ENCODE peak calls at places on chromosomes 2 and 18, in four cellular contexts. U, M, A and L are unnamed samples.
A peak's percentile ranks its signal among the peaks of the same experiment; 100 is the strongest.

GRCh38 chr18:2547477-2548087 is 23.7 kb downstream of the METTL4 start:
- DNase-seq in A (no peak), U (no peak), M (peak; percentile 50), L (peak; percentile 14)

GRCh38 chr18:75062297-75062886 is 146.5 kb downstream of the PTGR3 start:
- DNase-seq in U (no peak), A (no peak), M (no peak), L (no peak)

GRCh38 chr2:58794103-58794502 is 553.0 kb upstream of the FANCL start:
- DNase-seq in U (no peak), M (no peak), A (no peak), L (no peak)

GRCh38 chr2:104078431-104079157 is 775.3 kb upstream of the POU3F3 start:
- DNase-seq in A (no peak), M (no peak), U (peak; percentile 41), L (no peak)

GRCh38 chr18:59279722-59280121 is 6.5 kb upstream of the RAX start:
- DNase-seq in A (no peak), M (no peak), U (no peak), L (no peak)

GRCh38 chr2:7118606-7119503 is 201.6 kb downstream of the RNF144A start:
- DNase-seq in M (peak; percentile 26), U (no peak), A (no peak), L (peak; percentile 47)

GRCh38 chr2:143878131-143878530 is 641.8 kb downstream of the ZEB2 start:
- DNase-seq in U (no peak), A (no peak), M (no peak), L (no peak)

GRCh38 chr2:102114290-102114721 is 28.2 kb upstream of the IL1R1 start:
- DNase-seq in U (no peak), A (no peak), M (peak; percentile 100), L (peak; percentile 95)

GRCh38 chr2:98464772-98465310 is 20.2 kb downstream of the INPP4A start:
- DNase-seq in M (no peak), A (no peak), U (no peak), L (no peak)

GRCh38 chr2:75579186-75579585 is 18.4 kb upstream of the EVA1A start:
- DNase-seq in U (no peak), A (no peak), M (no peak), L (no peak)

GRCh38 chr2:238573065-238573778 is 146.5 kb downstream of the ASB1 start:
- DNase-seq in U (no peak), M (no peak), A (no peak), L (no peak)

GRCh38 chr2:139721454-139721995 is 941.3 kb upstream of the NXPH2 start:
- DNase-seq in U (no peak), M (no peak), A (no peak), L (no peak)

GRCh38 chr2:171709011-171709685 is 21.9 kb downstream of the DYNC1I2 start:
- DNase-seq in U (no peak), M (no peak), A (no peak), L (no peak)

GRCh38 chr2:217972490-217972889 is 30.3 kb downstream of the TNS1 start:
- DNase-seq in M (no peak), U (no peak), A (no peak), L (no peak)

GRCh38 chr2:96907405-96908041 is 37.6 kb upstream of the SEMA4C start:
- DNase-seq in A (no peak), U (no peak), M (peak; percentile 70), L (no peak)

GRCh38 chr2:20521193-20521592 is 74.3 kb downstream of the RHOB start:
- DNase-seq in U (no peak), M (no peak), A (no peak), L (no peak)

GRCh38 chr2:128341621-128342020 is 23.0 kb upstream of the HS6ST1 start:
- DNase-seq in M (no peak), U (no peak), A (no peak), L (no peak)

GRCh38 chr18:36050479-36050878 is 16.9 kb downstream of the RPRD1A start:
- DNase-seq in U (no peak), A (no peak), M (no peak), L (no peak)

GRCh38 chr18:62452280-62452824 is 70.5 kb upstream of the ZCCHC2 start:
- DNase-seq in U (no peak), A (peak; percentile 34), M (no peak), L (no peak)

GRCh38 chr2:223457301-223457700 is 144.9 kb downstream of the SCG2 start:
- DNase-seq in U (no peak), M (peak; percentile 38), A (no peak), L (no peak)

GRCh38 chr2:223460774-223461211 is 141.4 kb downstream of the SCG2 start:
- DNase-seq in U (no peak), M (peak; percentile 76), A (no peak), L (peak; percentile 73)

GRCh38 chr2:223464071-223464470 is 138.1 kb downstream of the SCG2 start:
- DNase-seq in M (peak; percentile 73), U (no peak), A (no peak), L (peak; percentile 45)

GRCh38 chr2:223459328-223459939 is 142.7 kb downstream of the SCG2 start:
- DNase-seq in A (no peak), M (peak; percentile 38), U (no peak), L (no peak)
- TF ChIP-seq CTCF in A (peak; percentile 41), M (no peak), U (no peak), L (peak; percentile 21)

GRCh38 chr2:223900531-223900930 is 44.6 kb downstream of the WDFY1 start:
- DNase-seq in A (no peak), U (no peak), M (no peak), L (no peak)

GRCh38 chr2:223897669-223898314 is 47.3 kb downstream of the WDFY1 start:
- DNase-seq in M (no peak), U (no peak), A (no peak), L (no peak)

GRCh38 chr2:223900066-223900465 is 45.1 kb downstream of the WDFY1 start:
- DNase-seq in M (no peak), U (no peak), A (no peak), L (no peak)

GRCh38 chr2:223901311-223901710 is 43.8 kb downstream of the WDFY1 start:
- DNase-seq in U (no peak), A (no peak), M (no peak), L (no peak)

DNA sequence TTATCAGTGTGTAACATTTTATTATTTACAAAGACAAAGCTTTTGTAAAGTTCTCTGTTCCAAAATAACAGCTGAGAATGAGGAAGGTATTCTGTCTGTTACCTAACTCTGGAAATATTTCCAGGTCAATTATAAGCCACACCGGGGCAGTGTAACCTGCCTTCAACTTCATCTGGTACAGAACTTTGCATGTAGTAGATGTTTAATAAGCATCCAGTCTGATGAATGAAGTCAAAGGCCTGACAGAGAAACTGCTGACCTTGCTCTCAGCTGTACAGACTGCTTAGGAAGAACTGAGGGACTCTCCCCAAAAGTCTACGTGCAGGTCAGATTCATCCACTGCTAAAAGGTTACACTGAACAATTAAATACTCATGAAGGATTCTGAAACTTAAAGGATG is 43.3 kb downstream of the WDFY1 start:
- DNase-seq in M (no peak), A (no peak), U (no peak), L (no peak)
- H3K27ac ChIP-seq in M (no peak overlapping the region), A (peak overlapping the region; percentile 16), U (no peak overlapping the region), L (no peak overlapping the region)

GRCh38 chr18:23779696-23780303 is 90.5 kb downstream of the LAMA3 start:
- DNase-seq in M (peak; percentile 60), A (no peak), U (no peak), L (peak; percentile 36)
- TF ChIP-seq CTCF in M (no peak), A (no peak), U (no peak), L (peak; percentile 36)

DNA sequence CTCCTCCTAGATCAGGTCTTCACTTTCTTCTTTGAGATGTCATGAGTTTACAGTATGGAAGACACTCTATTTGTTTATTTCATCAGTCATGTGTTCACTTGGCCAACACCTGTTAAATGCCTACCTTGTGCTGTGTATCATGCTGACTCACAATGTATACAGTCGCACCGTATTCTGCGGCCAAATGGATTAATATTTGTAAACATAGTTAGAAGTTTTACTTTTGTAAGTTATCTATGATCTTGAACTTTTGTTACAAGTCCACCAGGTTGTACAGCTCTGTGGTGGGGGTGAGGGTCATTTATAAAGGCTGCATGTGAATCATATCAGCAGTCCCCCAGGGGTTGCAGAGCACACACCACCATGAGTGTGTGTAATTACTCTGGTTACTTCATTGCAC is 408.7 kb upstream of the NRP2 start:
- DNase-seq in U (no peak), M (no peak), A (no peak), L (no peak)
- H3K27ac ChIP-seq in U (no peak overlapping the region), M (no peak overlapping the region), A (no peak overlapping the region), L (no peak overlapping the region)

GRCh38 chr2:130760754-130761751 is 5.7 kb downstream of the AMER3 start:
- DNase-seq in M (no peak), U (no peak), A (no peak), L (no peak)
- TF ChIP-seq CTCF in M (no peak), U (no peak), A (no peak), L (no peak)

GRCh38 chr2:65062843-65063242 is 6.6 kb downstream of the CEP68 start:
- DNase-seq in A (no peak), U (no peak), M (peak; percentile 14), L (no peak)
- H3K27ac ChIP-seq in A (no peak overlapping the region), U (peak overlapping the region; percentile 93), M (no peak overlapping the region), L (no peak overlapping the region)